ENCODE peak calls at places on chromosome 18, in ten cellular contexts. H is heart right ventricle, O is Peyer's patch, N is fibroblast of mammary gland, T is H1, P is GM12865, A is stomach, Q is epithelial cell of proximal tubule, K is HL-60, E is tibial artery. U is an unnamed sample.
A peak's percentile ranks its signal among the peaks of the same experiment; 100 is the strongest.

GRCh38 chr18:51028201-51028805 is 1.7 kb upstream of the SMAD4 start:
- DNase-seq in E (no peak), N (peak; percentile 62), H (no peak), P (peak; percentile 67), O (no peak), K (peak; percentile 47), T (no peak), A (no peak), Q (no peak), U (no peak)

GRCh38 chr18:42635378-42636048 is 480.0 kb downstream of the RIT2 start:
- DNase-seq in H (no peak), O (no peak), N (no peak), P (no peak), A (no peak), K (peak; percentile 41), Q (no peak), E (no peak), T (no peak), U (no peak)

GRCh38 chr18:45569566-45569965 is 45.7 kb upstream of the SLC14A2 start:
- DNase-seq in E (no peak), Q (no peak), H (no peak), A (no peak), K (no peak), O (no peak), N (no peak), P (no peak), T (no peak), U (no peak)

GRCh38 chr18:59994357-59994756 is 94.6 kb downstream of the PMAIP1 start:
- DNase-seq in A (no peak), H (no peak), N (peak; percentile 20), P (peak; percentile 56), T (no peak), K (no peak), O (no peak), E (no peak), Q (no peak), U (no peak)

GRCh38 chr18:24086082-24086481 is 52.8 kb upstream of the CABYR start:
- DNase-seq in H (no peak), N (no peak), P (no peak), A (no peak), K (no peak), T (no peak), E (no peak), Q (no peak), O (no peak), U (no peak)

GRCh38 chr18:57657566-57657965 is 35.9 kb upstream of the NARS1 start:
- DNase-seq in A (no peak), H (no peak), P (no peak), O (no peak), K (no peak), N (peak; percentile 30), E (no peak), Q (no peak), T (no peak), U (no peak)

GRCh38 chr18:79772108-79772864 is 25.5 kb upstream of the KCNG2 start:
- DNase-seq in H (no peak), Q (no peak), O (peak; percentile 45), N (no peak), A (no peak), E (no peak), P (no peak), K (no peak), T (no peak), U (no peak)

GRCh38 chr18:24731158-24731557 is 270.7 kb downstream of the HRH4 start:
- DNase-seq in N (no peak), Q (no peak), T (no peak), K (no peak), O (no peak), E (no peak), H (no peak), A (no peak), P (peak; percentile 16), U (no peak)

GRCh38 chr18:26450989-26451682 is 97.2 kb downstream of the KCTD1 start:
- DNase-seq in Q (no peak), E (no peak), H (no peak), T (no peak), N (no peak), P (no peak), K (no peak), O (no peak), A (no peak), U (no peak)

GRCh38 chr18:26443853-26444252 is 104.5 kb downstream of the KCTD1 start:
- DNase-seq in N (no peak), A (no peak), E (no peak), O (no peak), H (no peak), Q (no peak), P (no peak), K (no peak), T (no peak), U (no peak)

GRCh38 chr18:26454192-26454591 is 94.2 kb downstream of the KCTD1 start:
- DNase-seq in K (no peak), O (no peak), T (no peak), P (no peak), Q (no peak), E (no peak), A (no peak), H (no peak), N (no peak), U (no peak)

GRCh38 chr18:26453370-26454030 is 94.9 kb downstream of the KCTD1 start:
- DNase-seq in P (no peak), A (no peak), K (no peak), Q (peak; percentile 97), H (no peak), N (no peak), O (no peak), E (no peak), T (no peak), U (no peak)

GRCh38 chr18:26448714-26449159 is 99.6 kb downstream of the KCTD1 start:
- DNase-seq in N (no peak), P (peak; percentile 29), E (no peak), A (no peak), O (no peak), H (no peak), Q (no peak), K (no peak), T (no peak), U (no peak)
- H3K4me3 ChIP-seq in N (no peak overlapping the region), P (no peak overlapping the region), E (no peak overlapping the region), A (no peak overlapping the region), O (no peak overlapping the region), H (no peak overlapping the region), Q (no peak overlapping the region), K (no peak overlapping the region), T (no peak overlapping the region), U (no peak overlapping the region)

GRCh38 chr18:48105317-48105716 is 174.9 kb upstream of the SMAD2 start:
- DNase-seq in A (no peak), H (no peak), P (no peak), O (no peak), N (no peak), Q (no peak), K (no peak), E (no peak), T (no peak), U (no peak)
- TF ChIP-seq CTCF in A (no peak), H (no peak), P (no peak), O (no peak), N (no peak), Q (peak; percentile 39), K (no peak), E (no peak), T (peak; percentile 75), U (no peak)

GRCh38 chr18:47969851-47970250 is 39.4 kb upstream of the SMAD2 start:
- DNase-seq in A (no peak), K (peak; percentile 51), H (no peak), T (no peak), E (no peak), N (peak; percentile 12), Q (no peak), O (no peak), P (no peak), U (no peak)

GRCh38 chr18:47970664-47971523 is 40.4 kb upstream of the SMAD2 start:
- DNase-seq in P (peak; percentile 8), T (no peak), E (no peak), Q (no peak), N (no peak), O (no peak), A (no peak), H (no peak), K (peak; percentile 86), U (no peak)

GRCh38 chr18:47964086-47964485 is 33.6 kb upstream of the SMAD2 start:
- DNase-seq in N (no peak), Q (no peak), T (no peak), O (no peak), H (no peak), A (no peak), K (no peak), P (no peak), E (no peak), U (no peak)

GRCh38 chr18:47968721-47969120 is 38.3 kb upstream of the SMAD2 start:
- DNase-seq in Q (no peak), H (no peak), P (no peak), T (no peak), O (no peak), N (no peak), A (no peak), E (no peak), K (no peak), U (no peak)

GRCh38 chr18:47968006-47968676 is 37.7 kb upstream of the SMAD2 start:
- DNase-seq in T (peak; percentile 63), O (no peak), A (peak; percentile 61), Q (peak; percentile 19), E (no peak), P (no peak), K (no peak), H (no peak), N (no peak), U (no peak)
- H3K4me3 ChIP-seq in T (no peak overlapping the region), O (no peak overlapping the region), A (no peak overlapping the region), Q (no peak overlapping the region), E (no peak overlapping the region), P (no peak overlapping the region), K (no peak overlapping the region), H (no peak overlapping the region), N (no peak overlapping the region), U (no peak overlapping the region)

DNA sequence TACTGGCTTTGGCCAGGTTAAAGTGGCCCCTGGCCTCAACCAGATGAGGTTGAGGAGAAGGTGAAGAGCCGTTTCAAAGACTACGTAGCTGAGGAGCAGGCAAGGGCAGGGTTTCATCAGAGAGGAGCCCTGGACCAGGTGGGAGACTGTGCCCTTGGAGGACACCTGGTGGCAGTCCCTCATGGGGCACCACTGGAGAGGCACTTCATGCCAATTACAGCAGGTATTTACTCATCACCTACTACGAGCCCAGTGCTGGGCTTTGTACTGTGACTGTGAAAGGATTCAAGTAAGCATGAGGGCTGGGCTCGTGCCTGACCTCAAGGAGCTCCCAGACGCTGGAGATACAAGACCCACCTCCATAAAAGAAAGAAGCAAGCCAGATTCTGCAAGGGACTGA is 37.6 kb downstream of the SMAD7 start:
- DNase-seq in Q (no peak), H (no peak), A (peak; percentile 51), K (no peak), T (no peak), P (peak; percentile 60), N (no peak), O (peak; percentile 61), E (no peak), U (no peak)
- TF ChIP-seq CTCF in Q (peak; percentile 42), H (peak; percentile 15), A (no peak), K (no peak), T (no peak), P (peak; percentile 41), N (no peak), O (peak; percentile 46), E (no peak), U (peak; percentile 8)

DNA sequence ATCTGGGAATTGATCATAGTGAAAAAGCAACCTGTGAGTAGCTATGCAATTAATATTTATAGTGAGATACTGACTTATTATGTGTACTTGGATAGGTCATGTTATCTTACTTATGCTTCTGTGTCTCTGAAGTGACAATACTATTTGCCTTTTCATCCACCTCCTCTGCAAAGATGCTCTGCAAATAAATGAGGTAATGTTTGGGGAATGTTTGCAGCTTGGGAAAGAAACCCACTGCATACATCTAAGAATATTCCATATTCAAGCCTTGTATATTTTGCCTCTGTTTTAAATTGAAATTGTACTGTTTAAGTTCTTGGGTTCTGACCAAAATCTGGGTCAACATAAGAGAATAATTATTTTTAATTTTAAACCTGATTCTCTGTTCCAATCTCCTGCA is 217.4 kb upstream of the DTNA start:
- DNase-seq in Q (no peak), H (no peak), K (no peak), T (no peak), A (no peak), O (no peak), N (no peak), E (no peak), P (no peak), U (no peak)
- H3K4me3 ChIP-seq in Q (peak overlapping the region; percentile 77), H (no peak overlapping the region), K (peak overlapping the region; percentile 71), T (peak overlapping the region; percentile 64), A (peak overlapping the region; percentile 46), O (peak overlapping the region; percentile 50), N (no peak overlapping the region), E (peak overlapping the region; percentile 78), P (peak overlapping the region; percentile 68), U (no peak overlapping the region)